ENCODE peak calls at places on chromosome 18, in nine cellular contexts. Q is T-helper 1 cell; I is T-cell; U is stimulated activated naive CD4-positive, alpha-beta T cell treated with Interleukin-2 at 50 U/mL for 16 hours; W is ACHN; C is T1000; S is stimulated activated CD4-positive, alpha-beta T cell treated with anti-CD3 and anti-CD28 coated beads, Interleukin-1b, Interleukin-23, amount 100 ng/mL, for 24 hours; E is AG04450; D is HEK293T. N is an unnamed sample.

GRCh38 chr18:36830141-36830495 is 1.2 kb downstream of the KIAA1328 start:
- DNase-seq in U (no peak), C (no peak), D (no peak), E (no peak), S (no peak), Q (no peak), I (no peak), W (no peak), N (no peak)

GRCh38 chr18:6352275-6352674 is 62.4 kb downstream of the L3MBTL4 start:
- DNase-seq in S (no peak), C (no peak), E (no peak), W (no peak), U (no peak), I (no peak), D (no peak), Q (no peak), N (no peak)

GRCh38 chr18:27762054-27762453 is 414.9 kb downstream of the CDH2 start:
- DNase-seq in S (no peak), Q (no peak), W (no peak), E (no peak), C (no peak), D (no peak), U (no peak), I (no peak), N (no peak)

GRCh38 chr18:23949863-23950262 is 64.7 kb upstream of the TTC39C start:
- DNase-seq in U (no peak), C (no peak), E (no peak), I (no peak), Q (no peak), S (no peak), D (no peak), W (no peak), N (no peak)

GRCh38 chr18:7950380-7951143 is 383.4 kb downstream of the PTPRM start:
- DNase-seq in S (no peak), E (no peak), C (no peak), Q (no peak), D (no peak), W (peak; percentile 72), I (no peak), U (no peak), N (no peak)

GRCh38 chr18:12631831-12632477 is 26.0 kb downstream of the SPIRE1 start:
- DNase-seq in D (no peak), C (no peak), E (no peak), U (no peak), I (no peak), S (no peak), W (no peak), Q (no peak), N (no peak)

GRCh38 chr18:22488554-22488953 is 70.8 kb upstream of the CTAGE1 start:
- DNase-seq in S (no peak), C (no peak), D (no peak), W (no peak), U (no peak), E (no peak), Q (no peak), I (no peak), N (no peak)

GRCh38 chr18:79944126-79944731 is 7.2 kb downstream of the SLC66A2 start:
- DNase-seq in Q (no peak), I (no peak), S (no peak), W (no peak), D (no peak), U (no peak), E (no peak), C (no peak), N (peak; percentile 66)

GRCh38 chr18:21682276-21683051 is 22.1 kb downstream of the ABHD3 start:
- DNase-seq in W (peak; percentile 79), D (no peak), U (no peak), Q (no peak), S (no peak), C (no peak), E (peak; percentile 8), I (peak; percentile 9), N (no peak)

GRCh38 chr18:26956894-26957293 is 91.4 kb upstream of the AQP4 start:
- DNase-seq in W (no peak), I (no peak), Q (no peak), E (no peak), D (no peak), U (no peak), C (no peak), S (no peak), N (no peak)

GRCh38 chr18:52367962-52368745 is 28.2 kb downstream of the DCC start:
- DNase-seq in C (no peak), I (no peak), E (no peak), S (no peak), U (no peak), Q (no peak), W (no peak), D (no peak), N (no peak)

GRCh38 chr18:57035590-57035989 is 111.3 kb upstream of the BOD1L2 start:
- DNase-seq in S (no peak), W (no peak), C (no peak), U (no peak), I (no peak), D (no peak), E (no peak), Q (no peak), N (no peak)

N was measured in brain pericyte.